ENCODE peak calls at places on chromosomes 3 and 15, in seven cellular contexts. J is stomach; O is 8988T; E is iPS DF 6.9; H is neural crest cell; L is non-pigmented ciliary epithelial cell; Y is activated CD8-positive, alpha-beta memory T cell treated with anti-CD3 and anti-CD28 coated beads, Interleukin-2, amount 50 U/mL, for 48 hours. M is an unnamed sample.

GRCh38 chr3:52088445-52089367 is 32.3 kb upstream of the DUSP7 start:
- DNase-seq in O (no peak), H (peak; percentile 22), L (no peak), Y (no peak), J (no peak), E (no peak), M (peak; percentile 40)

GRCh38 chr3:10205461-10206165 is 40.9 kb downstream of the IRAK2 start:
- DNase-seq in E (no peak), O (peak; percentile 74), H (no peak), Y (no peak), L (no peak), J (peak; percentile 54), M (peak; percentile 89)

GRCh38 chr3:117019082-117019713 is 309.6 kb downstream of the TUSC7 start:
- DNase-seq in L (peak; percentile 15), Y (no peak), O (no peak), H (peak; percentile 59), E (peak; percentile 47), J (peak; percentile 64), M (peak; percentile 59)

GRCh38 chr3:55042591-55042990 is 114.7 kb upstream of the LRTM1 start:
- DNase-seq in E (no peak), J (no peak), Y (no peak), O (no peak), L (no peak), H (no peak), M (peak; percentile 33)

GRCh38 chr3:43138488-43139231 is 32.8 kb upstream of the POMGNT2 start:
- DNase-seq in L (no peak), E (no peak), O (no peak), H (no peak), Y (no peak), J (no peak), M (no peak)

GRCh38 chr3:45507820-45508317 is 86.7 kb upstream of the LIMD1 start:
- DNase-seq in O (no peak), J (no peak), E (peak; percentile 52), Y (no peak), L (no peak), H (peak; percentile 49), M (no peak)

GRCh38 chr3:151265866-151266265 is 12.5 kb downstream of the P2RY14 start:
- DNase-seq in J (no peak), L (no peak), Y (no peak), E (peak; percentile 48), H (no peak), O (no peak), M (no peak)

GRCh38 chr3:12545473-12545791 is at the start of gene MKRN2OS:
- DNase-seq in O (no peak), J (peak; percentile 70), E (peak; percentile 55), H (no peak), Y (no peak), L (no peak), M (no peak)

GRCh38 chr3:23900744-23901143 is 16.0 kb downstream of the NKIRAS1 start:
- DNase-seq in E (no peak), O (no peak), H (no peak), Y (no peak), J (no peak), L (no peak), M (peak; percentile 44)

GRCh38 chr3:52327486-52328290 is 11.6 kb downstream of the DNAH1 start:
- DNase-seq in L (no peak), E (no peak), O (no peak), H (no peak), J (no peak), Y (no peak), M (no peak)

GRCh38 chr3:65953301-65953812 is 85.4 kb downstream of the MAGI1 start:
- DNase-seq in E (peak; percentile 76), O (no peak), H (no peak), J (peak; percentile 93), L (no peak), Y (no peak), M (no peak)

GRCh38 chr15:92907880-92908279 is 7.8 kb downstream of the CHD2 start:
- DNase-seq in L (peak; percentile 67), H (no peak), O (no peak), Y (no peak), E (no peak), J (no peak), M (peak; percentile 88)

GRCh38 chr15:81275711-81276417 is 48.1 kb downstream of the STARD5 start:
- DNase-seq in J (no peak), E (no peak), Y (no peak), O (no peak), L (no peak), H (no peak), M (peak; percentile 66)

GRCh38 chr3:140224307-140224706 is 289.3 kb downstream of the CLSTN2 start:
- DNase-seq in Y (no peak), E (no peak), O (no peak), H (no peak), J (no peak), L (no peak), M (no peak)

GRCh38 chr3:133384331-133385027 is 15.4 kb upstream of the BFSP2 start:
- DNase-seq in E (peak; percentile 43), L (peak; percentile 24), J (peak; percentile 70), O (peak; percentile 52), Y (peak; percentile 61), H (peak; percentile 63), M (peak; percentile 44)

GRCh38 chr15:27855137-27855536 is 244.0 kb downstream of the OCA2 start:
- DNase-seq in O (no peak), L (no peak), H (no peak), E (no peak), Y (no peak), J (no peak), M (no peak)

GRCh38 chr15:70923311-70924080 is 30.9 kb downstream of the LRRC49 start:
- DNase-seq in H (no peak), E (no peak), J (no peak), Y (no peak), O (no peak), L (no peak), M (no peak)

GRCh38 chr3:142028174-142028833 is 121.0 kb downstream of the TFDP2 start:
- DNase-seq in E (peak; percentile 66), L (peak; percentile 57), O (no peak), Y (no peak), J (no peak), H (peak; percentile 29), M (peak; percentile 81)

GRCh38 chr15:31338879-31339557 is 12.4 kb downstream of the KLF13 start:
- DNase-seq in J (no peak), L (peak; percentile 19), O (no peak), E (no peak), Y (peak; percentile 76), H (no peak), M (peak; percentile 83)

GRCh38 chr15:97866994-97867393 is 93.5 kb upstream of the ARRDC4 start:
- DNase-seq in Y (no peak), H (no peak), E (no peak), J (no peak), L (no peak), O (no peak), M (no peak)

GRCh38 chr15:80822666-80823065 is 43.5 kb downstream of the CEMIP start:
- DNase-seq in Y (no peak), L (no peak), O (no peak), H (no peak), E (no peak), J (no peak), M (no peak)

GRCh38 chr3:48656841-48657281 is 5.8 kb downstream of the CELSR3 start:
- DNase-seq in Y (peak; percentile 65), H (no peak), L (no peak), E (no peak), J (no peak), O (no peak), M (no peak)

GRCh38 chr15:59998256-59999063 is 5.7 kb upstream of the FOXB1 start:
- DNase-seq in Y (no peak), H (no peak), E (no peak), J (no peak), L (no peak), O (no peak), M (no peak)

GRCh38 chr3:140151321-140151720 is 216.3 kb downstream of the CLSTN2 start:
- DNase-seq in Y (no peak), O (no peak), L (no peak), H (no peak), E (no peak), J (no peak), M (no peak)

GRCh38 chr15:51750942-51751686 is at the start of gene TMOD2:
- DNase-seq in H (peak; percentile 35), O (peak; percentile 41), L (no peak), E (no peak), Y (peak; percentile 80), J (peak; percentile 53), M (no peak)

GRCh38 chr15:42359990-42360389 is 689 bp downstream of the CAPN3 start:
- DNase-seq in Y (no peak), H (no peak), L (no peak), E (no peak), O (no peak), J (no peak), M (no peak)